ENCODE peak calls at places on chromosomes 3 and 15, in ten cellular contexts. W, S, Q, H, X, T, O, Y, M and P are unnamed samples.

GRCh38 chr3:51706788-51707731 is at the start of gene GRM2:
- DNase-seq in W (no peak), S (peak; percentile 50), Q (peak; percentile 29), H (no peak), X (no peak), T (peak; percentile 84), O (peak; percentile 95), Y (no peak), M (peak; percentile 88), P (peak; percentile 76)

GRCh38 chr3:152039887-152040286 is 166.4 kb downstream of the SUCNR1 start:
- DNase-seq in W (no peak), S (no peak), Q (no peak), H (no peak), X (no peak), T (no peak), O (no peak), Y (no peak), M (no peak), P (no peak)

GRCh38 chr3:193947636-193948035 is 188.3 kb upstream of the HES1 start:
- DNase-seq in W (no peak), S (no peak), Q (no peak), H (no peak), X (no peak), T (no peak), O (no peak), Y (no peak), M (no peak), P (no peak)

GRCh38 chr15:25894371-25894902 is 31.3 kb upstream of the ATP10A start:
- DNase-seq in W (no peak), S (no peak), Q (no peak), H (no peak), X (no peak), T (no peak), O (no peak), Y (no peak), M (no peak), P (no peak)

GRCh38 chr3:178404966-178405365 is 131.3 kb upstream of the KCNMB2 start:
- DNase-seq in W (no peak), S (no peak), Q (no peak), H (no peak), X (no peak), T (peak; percentile 26), O (no peak), Y (no peak), M (no peak), P (no peak)

GRCh38 chr15:62067448-62068044 is 769 bp downstream of the C2CD4A start:
- DNase-seq in W (no peak), S (peak; percentile 43), Q (no peak), H (no peak), X (peak; percentile 7), T (no peak), O (peak; percentile 50), Y (no peak), M (peak; percentile 26), P (no peak)

GRCh38 chr3:195583831-195584542 is at the start of gene APOD:
- DNase-seq in W (no peak), S (peak; percentile 35), Q (peak; percentile 81), H (no peak), X (no peak), T (peak; percentile 38), O (no peak), Y (no peak), M (no peak), P (no peak)

GRCh38 chr3:32495085-32495484 is 7.6 kb downstream of the CMTM6 start:
- DNase-seq in W (no peak), S (no peak), Q (no peak), H (no peak), X (no peak), T (no peak), O (no peak), Y (no peak), M (no peak), P (no peak)

GRCh38 chr15:74723187-74723586 is 2.1 kb downstream of the CYP1A1 start:
- DNase-seq in W (no peak), S (no peak), Q (no peak), H (no peak), X (no peak), T (no peak), O (no peak), Y (no peak), M (no peak), P (no peak)

GRCh38 chr15:68313501-68314390 is 36.2 kb downstream of the FEM1B start:
- DNase-seq in W (no peak), S (no peak), Q (no peak), H (no peak), X (no peak), T (no peak), O (peak; percentile 19), Y (no peak), M (no peak), P (peak; percentile 78)

GRCh38 chr3:138684411-138684810 is 75.8 kb downstream of the FAIM start:
- DNase-seq in W (no peak), S (no peak), Q (no peak), H (no peak), X (no peak), T (no peak), O (no peak), Y (no peak), M (no peak), P (no peak)

GRCh38 chr3:174125267-174125844 is 727.8 kb downstream of the NLGN1 start:
- DNase-seq in W (no peak), S (peak; percentile 40), Q (no peak), H (no peak), X (no peak), T (peak; percentile 65), O (peak; percentile 32), Y (no peak), M (peak; percentile 44), P (no peak)

GRCh38 chr3:190617185-190617584 is 103.3 kb downstream of the IL1RAP start:
- DNase-seq in W (no peak), S (no peak), Q (no peak), H (no peak), X (no peak), T (no peak), O (no peak), Y (no peak), M (no peak), P (no peak)

GRCh38 chr3:122011396-122011795 is 10.7 kb downstream of the ILDR1 start:
- DNase-seq in W (no peak), S (no peak), Q (no peak), H (no peak), X (no peak), T (no peak), O (no peak), Y (peak; percentile 75), M (no peak), P (no peak)

GRCh38 chr15:70845616-70846360 is 8.2 kb downstream of the LARP6 start:
- DNase-seq in W (no peak), S (no peak), Q (no peak), H (no peak), X (no peak), T (no peak), O (no peak), Y (peak; percentile 72), M (no peak), P (no peak)

GRCh38 chr3:47954562-47954961 is 61.7 kb downstream of the MAP4 start:
- DNase-seq in W (no peak), S (no peak), Q (no peak), H (no peak), X (no peak), T (peak; percentile 52), O (no peak), Y (no peak), M (no peak), P (no peak)

GRCh38 chr15:74838746-74839525 is 4.0 kb downstream of the ULK3 start:
- DNase-seq in W (no peak), S (no peak), Q (no peak), H (no peak), X (no peak), T (no peak), O (no peak), Y (no peak), M (no peak), P (no peak)

GRCh38 chr3:195095704-195096036 is 175.3 kb downstream of the XXYLT1 start:
- DNase-seq in W (no peak), S (no peak), Q (no peak), H (no peak), X (no peak), T (no peak), O (no peak), Y (no peak), M (no peak), P (no peak)

GRCh38 chr3:10189557-10190374 is 25.0 kb downstream of the IRAK2 start:
- DNase-seq in W (no peak), S (no peak), Q (peak; percentile 97), H (no peak), X (no peak), T (peak; percentile 79), O (no peak), Y (peak; percentile 97), M (no peak), P (no peak)

GRCh38 chr3:174276826-174277225 is 582.3 kb upstream of the NAALADL2 start:
- DNase-seq in W (no peak), S (no peak), Q (no peak), H (no peak), X (no peak), T (no peak), O (no peak), Y (no peak), M (no peak), P (no peak)

GRCh38 chr3:46649436-46649835 is 37.1 kb downstream of the FAM240A start:
- DNase-seq in W (no peak), S (no peak), Q (no peak), H (no peak), X (no peak), T (no peak), O (no peak), Y (no peak), M (no peak), P (no peak)

GRCh38 chr3:123351396-123351945 is 97.4 kb downstream of the ADCY5 start:
- DNase-seq in W (no peak), S (no peak), Q (no peak), H (no peak), X (no peak), T (no peak), O (no peak), Y (no peak), M (no peak), P (no peak)

GRCh38 chr15:45181491-45182285 is 6.1 kb downstream of the SHF start:
- DNase-seq in W (no peak), S (peak; percentile 40), Q (no peak), H (no peak), X (no peak), T (no peak), O (no peak), Y (no peak), M (no peak), P (no peak)

GRCh38 chr3:109532257-109533216 is 195.2 kb upstream of the DPPA4 start:
- DNase-seq in W (peak; percentile 16), S (peak; percentile 0), Q (no peak), H (peak; percentile 24), X (no peak), T (peak; percentile 44), O (peak; percentile 77), Y (no peak), M (peak; percentile 68), P (no peak)

GRCh38 chr3:187693431-187693830 is 8.9 kb downstream of the RTP2 start:
- DNase-seq in W (no peak), S (no peak), Q (no peak), H (no peak), X (no peak), T (no peak), O (no peak), Y (no peak), M (no peak), P (no peak)

GRCh38 chr3:177680442-177680821 is 483.1 kb upstream of the TBL1XR1 start:
- DNase-seq in W (no peak), S (no peak), Q (no peak), H (no peak), X (no peak), T (peak; percentile 44), O (no peak), Y (no peak), M (no peak), P (no peak)

GRCh38 chr15:34297059-34297458 is 40.5 kb downstream of the SLC12A6 start:
- DNase-seq in W (no peak), S (no peak), Q (no peak), H (no peak), X (no peak), T (peak; percentile 58), O (no peak), Y (no peak), M (no peak), P (no peak)

GRCh38 chr15:69467636-69468035 is 15.0 kb downstream of the RPLP1 start:
- DNase-seq in W (no peak), S (peak; percentile 51), Q (no peak), H (no peak), X (no peak), T (no peak), O (no peak), Y (no peak), M (no peak), P (no peak)